ENCODE peak calls at places on chromosomes 7 and 10, in six cellular contexts. C is neuronal stem cell, P is psoas muscle, W is prostate gland, B is tibial artery, T is adrenal gland. I is an unnamed sample.

GRCh38 chr7:132430863-132431822 is 145.1 kb downstream of the PLXNA4 start:
- DNase-seq in C (no peak), P (no peak), T (no peak), W (no peak), B (no peak), I (peak; percentile 97)

GRCh38 chr7:50304158-50304910 is at the start of gene IKZF1:
- DNase-seq in C (no peak), P (peak; percentile 61), T (peak; percentile 75), B (peak; percentile 75), W (no peak), I (peak; percentile 45)

GRCh38 chr10:125633517-125633999 is 49.4 kb downstream of the TEX36 start:
- DNase-seq in T (no peak), C (no peak), B (no peak), W (peak; percentile 83), P (no peak), I (no peak)

GRCh38 chr7:154310114-154310513 is 257.9 kb downstream of the DPP6 start:
- DNase-seq in P (no peak), W (no peak), C (no peak), T (no peak), B (no peak), I (no peak)

GRCh38 chr7:18475488-18475887 is 20.1 kb upstream of the HDAC9 start:
- DNase-seq in W (no peak), T (no peak), B (no peak), P (no peak), C (no peak), I (no peak)

GRCh38 chr7:30869794-30870491 is 41.7 kb upstream of the AQP1 start:
- DNase-seq in C (no peak), P (no peak), T (peak; percentile 80), W (no peak), B (no peak), I (peak; percentile 15)

GRCh38 chr10:32180354-32181280 is 124.4 kb upstream of the KIF5B start:
- DNase-seq in T (no peak), W (no peak), C (no peak), P (no peak), B (peak; percentile 2), I (no peak)

GRCh38 chr7:997404-998395 is 14.7 kb downstream of the CYP2W1 start:
- DNase-seq in W (no peak), C (no peak), B (no peak), P (no peak), T (no peak), I (no peak)

GRCh38 chr10:21413680-21414079 is 111.8 kb downstream of the SKIDA1 start:
- DNase-seq in B (no peak), C (no peak), P (no peak), T (no peak), W (no peak), I (no peak)

GRCh38 chr7:46945328-46945727 is 636.6 kb downstream of the TNS3 start:
- DNase-seq in B (no peak), T (no peak), P (no peak), C (no peak), W (no peak), I (no peak)

GRCh38 chr7:100504887-100505611 is 21.3 kb downstream of the NYAP1 start:
- DNase-seq in W (no peak), P (no peak), T (no peak), B (no peak), C (no peak), I (no peak)

GRCh38 chr10:17851611-17852010 is 42.5 kb downstream of the MRC1 start:
- DNase-seq in C (no peak), B (peak; percentile 77), P (peak; percentile 55), T (peak; percentile 75), W (no peak), I (no peak)

GRCh38 chr7:99090811-99091582 is 52.9 kb downstream of the SMURF1 start:
- DNase-seq in C (no peak), B (no peak), T (no peak), W (no peak), P (no peak), I (no peak)

GRCh38 chr7:63105978-63106377 is 892.7 kb upstream of the ZNF722 start:
- DNase-seq in W (no peak), B (no peak), C (no peak), P (no peak), T (no peak), I (no peak)

GRCh38 chr10:68178592-68178991 is 53.3 kb downstream of the ATOH7 start:
- DNase-seq in P (no peak), W (no peak), C (no peak), B (no peak), T (no peak), I (no peak)

GRCh38 chr10:103685880-103686669 is 169.3 kb downstream of the SH3PXD2A start:
- DNase-seq in B (peak; percentile 88), T (peak; percentile 92), W (peak; percentile 60), P (peak; percentile 77), C (peak; percentile 65), I (peak; percentile 73)

DNA sequence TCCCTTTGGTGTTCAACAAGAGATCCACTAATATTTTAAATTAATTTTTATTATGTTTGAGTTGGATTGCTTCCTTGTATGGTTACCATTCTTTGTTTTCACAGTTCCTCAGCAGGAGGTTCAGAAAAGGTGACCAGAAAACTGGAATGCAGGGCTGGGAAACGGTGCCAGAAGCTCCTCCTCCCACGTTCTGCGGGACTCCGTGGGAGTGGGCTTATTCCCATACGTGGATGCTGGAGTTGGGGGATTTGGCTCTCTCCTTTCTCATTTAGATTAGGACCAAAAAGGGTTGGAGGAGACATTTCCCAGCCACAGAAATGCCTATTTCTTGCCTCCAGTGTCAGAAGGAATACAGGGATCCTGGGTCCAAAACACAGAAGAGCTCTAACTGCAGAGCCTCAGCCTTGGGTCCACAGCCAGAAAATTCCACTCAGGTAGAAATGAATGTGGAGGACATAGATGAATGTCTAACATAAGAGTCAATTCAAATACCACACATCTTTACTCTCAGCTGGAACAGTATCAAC is 56.0 kb downstream of the SORBS1 start:
- DNase-seq in T (no peak), W (no peak), B (no peak), C (no peak), P (no peak), I (no peak)
- H3K4me1 ChIP-seq in T (no peaks in the 10 kb centered on the region), W (no peaks in the 10 kb centered on the region), B (peaks cover 82% of the 10 kb centered on the region), C (peaks cover 15% of the 10 kb centered on the region), P (peaks cover 75% of the 10 kb centered on the region), I (peaks cover 53% of the 10 kb centered on the region)

GRCh38 chr10:49278497-49278902 is 20.5 kb upstream of the C10orf71 start:
- DNase-seq in C (peak; percentile 30), T (no peak), W (no peak), P (no peak), B (no peak), I (no peak)
- H3K4me1 ChIP-seq in C (peaks cover 13% of the 10 kb centered on the region), T (no peaks in the 10 kb centered on the region), W (no peaks in the 10 kb centered on the region), P (peaks cover 57% of the 10 kb centered on the region), B (no peaks in the 10 kb centered on the region), I (peaks cover 31% of the 10 kb centered on the region)

DNA sequence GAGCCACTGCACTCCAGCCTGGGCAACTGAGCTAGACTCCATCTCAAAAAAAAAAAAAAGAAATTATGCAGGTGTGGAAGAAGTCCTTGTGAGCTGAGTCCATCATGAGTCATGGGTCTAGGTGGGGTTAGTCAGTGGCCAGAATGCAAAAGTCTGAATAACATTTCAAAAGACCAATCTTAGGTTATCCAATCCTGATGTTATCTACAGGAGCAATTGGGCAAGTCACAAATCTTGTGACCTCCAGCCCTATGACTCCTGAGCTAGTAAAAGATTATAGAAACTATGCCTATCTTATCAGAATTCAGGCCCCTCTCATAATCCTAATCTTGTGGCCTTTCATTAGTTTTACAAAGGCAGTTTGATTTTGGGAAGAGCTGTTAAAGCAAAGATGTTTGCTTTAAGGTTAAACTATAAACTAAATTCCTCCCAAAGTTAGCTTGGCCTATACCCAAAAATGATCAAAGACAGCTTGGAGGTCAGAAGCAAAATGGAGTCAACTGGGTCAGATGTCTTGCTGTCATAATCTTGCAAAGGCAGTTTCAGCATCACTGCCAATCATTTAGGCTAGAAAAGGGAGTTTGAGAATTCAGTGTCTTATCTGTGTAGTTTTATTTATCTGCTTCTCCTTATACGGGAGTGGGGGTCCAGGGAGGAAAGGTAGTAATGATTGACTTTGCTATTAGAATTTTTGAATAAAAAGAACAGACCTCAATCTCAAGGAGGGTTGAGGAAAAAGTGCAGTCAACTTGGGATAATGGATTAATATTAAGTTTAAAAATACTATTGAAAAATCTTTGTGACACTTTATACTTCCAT is 71.2 kb upstream of the TRIM24 start:
- DNase-seq in T (no peak), P (no peak), B (no peak), W (no peak), C (no peak), I (no peak)
- H3K4me1 ChIP-seq in T (no peaks in the 10 kb centered on the region), P (no peaks in the 10 kb centered on the region), B (no peaks in the 10 kb centered on the region), W (no peaks in the 10 kb centered on the region), C (no peaks in the 10 kb centered on the region), I (no peaks in the 10 kb centered on the region)

GRCh38 chr7:150371996-150372270 is 3.3 kb downstream of the REPIN1 start:
- DNase-seq in W (no peak), B (no peak), C (no peak), P (no peak), T (no peak), I (no peak)

GRCh38 chr7:150372271-150373048 is 3.8 kb downstream of the REPIN1 start:
- DNase-seq in T (no peak), C (no peak), P (no peak), W (no peak), B (no peak), I (no peak)

GRCh38 chr7:150374472-150374871 is 4.7 kb upstream of the ZNF775 start:
- DNase-seq in P (no peak), B (no peak), T (no peak), W (no peak), C (no peak), I (no peak)

GRCh38 chr7:150374026-150374425 is 5.1 kb upstream of the ZNF775 start:
- DNase-seq in P (no peak), T (no peak), W (no peak), C (no peak), B (no peak), I (no peak)

DNA sequence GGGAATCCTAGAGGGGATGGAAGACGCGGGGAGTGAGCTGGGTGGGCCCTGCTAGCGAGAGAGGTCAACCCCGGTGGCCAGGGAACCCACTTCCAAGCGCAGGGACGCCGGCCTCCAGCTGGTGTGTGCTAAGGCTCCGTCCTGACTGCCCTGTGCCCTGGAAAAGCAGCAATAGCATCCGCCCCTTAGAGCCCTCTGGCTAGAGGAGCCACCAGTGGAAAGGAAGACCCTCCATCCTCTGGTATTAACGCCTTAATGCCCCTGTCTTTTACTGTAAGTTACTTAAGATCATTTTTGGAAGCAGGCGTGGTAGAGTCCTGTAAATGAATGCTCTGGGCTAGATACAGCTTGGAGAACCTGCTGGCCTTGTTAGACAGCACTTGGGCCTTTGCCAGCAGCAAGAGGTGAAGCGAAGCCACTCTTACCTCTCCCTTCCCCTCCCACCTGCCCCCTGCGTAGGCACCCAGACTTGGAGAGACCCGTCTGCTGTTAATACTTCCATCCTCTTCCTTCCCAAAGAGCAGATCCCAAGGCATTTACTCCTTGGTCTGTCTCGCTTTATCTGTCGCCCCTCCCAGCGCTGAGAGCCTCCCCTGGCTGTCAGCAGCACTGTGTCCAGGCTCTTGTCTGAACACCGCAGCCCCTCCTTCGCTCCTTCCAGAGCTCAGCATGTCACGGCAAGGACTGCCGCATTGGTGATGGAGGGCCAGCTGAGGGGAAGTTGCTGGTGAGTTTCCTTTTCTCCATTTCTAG is 4.6 kb downstream of the REPIN1 start:
- DNase-seq in T (peak; percentile 75), C (no peak), B (no peak), P (no peak), W (peak; percentile 81), I (no peak)
- H3K4me1 ChIP-seq in T (peaks cover 17% of the 10 kb centered on the region), C (peaks cover 18% of the 10 kb centered on the region), B (peaks cover 50% of the 10 kb centered on the region), P (peaks cover 55% of the 10 kb centered on the region), W (peaks cover 29% of the 10 kb centered on the region), I (peaks cover 44% of the 10 kb centered on the region)